ENCODE peak calls at places on chromosomes 7 and 10, in eight cellular contexts. Q is anterior cingulate cortex; O is SW 1271; R is smooth muscle cell of the brain vasculature; M is RWPE1; B is activated gamma-delta T cell treated with anti-CD3 and anti-CD28 coated beads, Interleukin-2, amount 50 U/mL, for 16 hours; S is cardiac muscle cell; C is A673. J is an unnamed sample.

GRCh38 chr7:159023746-159024145 is 120.9 kb downstream of the VIPR2 start:
- DNase-seq in R (no peak), Q (no peak), S (no peak), B (no peak), M (no peak), O (no peak), C (no peak), J (no peak)

GRCh38 chr7:142603870-142604448 is 145.3 kb upstream of the PRSS1 start:
- DNase-seq in R (no peak), Q (no peak), B (peak; percentile 39), O (no peak), C (peak; percentile 70), S (peak; percentile 73), M (peak; percentile 65), J (peak; percentile 47)

GRCh38 chr7:35905555-35905954 is 104.7 kb downstream of the SEPTIN7 start:
- DNase-seq in S (no peak), M (peak; percentile 4), R (no peak), C (no peak), O (no peak), Q (no peak), B (no peak), J (no peak)

GRCh38 chr7:93629291-93629801 is 54.8 kb upstream of the CALCR start:
- DNase-seq in R (no peak), Q (no peak), M (no peak), C (no peak), S (no peak), B (no peak), O (no peak), J (no peak)

GRCh38 chr7:96669812-96670211 is 39.8 kb downstream of the SEM1 start:
- DNase-seq in M (peak; percentile 19), R (no peak), Q (no peak), S (no peak), O (no peak), B (no peak), C (no peak), J (no peak)

GRCh38 chr10:131816157-131816775 is 84.5 kb upstream of the PPP2R2D start:
- DNase-seq in B (no peak), O (no peak), C (no peak), S (no peak), M (no peak), Q (no peak), R (no peak), J (no peak)

GRCh38 chr10:114687459-114687858 is 29.4 kb upstream of the ABLIM1 start:
- DNase-seq in R (no peak), Q (no peak), O (no peak), M (no peak), S (no peak), B (no peak), C (no peak), J (no peak)

GRCh38 chr10:623477-624311 is 65.8 kb downstream of the DIP2C start:
- DNase-seq in R (no peak), Q (no peak), B (no peak), C (no peak), M (no peak), S (no peak), O (no peak), J (no peak)

GRCh38 chr7:17599733-17600685 is 301.6 kb downstream of the AHR start:
- DNase-seq in S (no peak), Q (no peak), C (peak; percentile 64), O (peak; percentile 27), B (no peak), R (peak; percentile 84), M (peak; percentile 93), J (peak; percentile 96)